ENCODE peak calls at places on chromosomes 11 and 22, in nine cellular contexts. L is A673, Q is fibroblast of lung, P is left lung, Y is stomach, T is cardiac muscle cell, W is fibroblast of mammary gland, O is vagina, F is AG04449. X is an unnamed sample.

GRCh38 chr11:79609511-79609910 is 168.7 kb upstream of the TENM4 start:
- DNase-seq in Y (no peak), W (no peak), T (no peak), Q (no peak), L (no peak), F (no peak), O (no peak), P (no peak), X (no peak)

GRCh38 chr11:61619827-61620226 is 39.0 kb upstream of the SYT7 start:
- DNase-seq in F (no peak), Q (no peak), W (no peak), Y (no peak), L (no peak), T (no peak), P (no peak), O (no peak), X (no peak)

GRCh38 chr11:117907276-117908110 is 21.7 kb downstream of the TMPRSS13 start:
- DNase-seq in Q (peak; percentile 97), L (peak; percentile 98), T (peak; percentile 83), W (peak; percentile 98), F (peak; percentile 26), O (no peak), Y (peak; percentile 68), P (peak; percentile 89), X (peak; percentile 69)

GRCh38 chr11:8356216-8356615 is 92.5 kb upstream of the LMO1 start:
- DNase-seq in F (no peak), O (no peak), Y (no peak), Q (no peak), P (no peak), W (no peak), L (no peak), T (no peak), X (no peak)

GRCh38 chr11:117466966-117467365 is 139.3 kb downstream of the CEP164 start:
- DNase-seq in W (no peak), O (no peak), Q (no peak), P (no peak), Y (no peak), F (no peak), T (no peak), L (no peak), X (no peak)

GRCh38 chr22:29382575-29383328 is 5.6 kb downstream of the AP1B1 start:
- DNase-seq in W (no peak), P (no peak), F (no peak), Q (no peak), O (no peak), L (no peak), T (no peak), Y (peak; percentile 63), X (no peak)

GRCh38 chr11:34512810-34513673 is 552 bp downstream of the ELF5 start:
- DNase-seq in Y (peak; percentile 73), Q (peak; percentile 52), O (no peak), F (no peak), P (peak; percentile 83), T (peak; percentile 56), W (peak; percentile 43), L (peak; percentile 89), X (peak; percentile 42)

GRCh38 chr11:80783561-80783960 is 1342.7 kb upstream of the TENM4 start:
- DNase-seq in L (peak; percentile 81), O (no peak), Q (no peak), F (no peak), T (no peak), P (no peak), W (no peak), Y (no peak), X (no peak)

GRCh38 chr22:49007013-49007653 is 820.5 kb downstream of the BRD1 start:
- DNase-seq in T (no peak), O (peak; percentile 81), P (no peak), F (no peak), Q (no peak), Y (peak; percentile 17), W (no peak), L (no peak), X (no peak)

GRCh38 chr11:125892071-125892470 is 4.6 kb downstream of the HYLS1 start:
- DNase-seq in P (no peak), W (peak; percentile 61), O (no peak), T (no peak), Y (no peak), L (no peak), Q (peak; percentile 26), F (no peak), X (no peak)

GRCh38 chr11:115126515-115127208 is 377.6 kb downstream of the CADM1 start:
- DNase-seq in L (no peak), Q (no peak), P (no peak), T (no peak), Y (no peak), F (no peak), W (no peak), O (no peak), X (no peak)

GRCh38 chr22:34972498-34972897 is 93.5 kb upstream of the ISX start:
- DNase-seq in P (no peak), Q (no peak), O (no peak), W (no peak), F (no peak), L (no peak), Y (no peak), T (no peak), X (no peak)

GRCh38 chr11:130037058-130037457 is 32.6 kb upstream of the APLP2 start:
- DNase-seq in Q (peak; percentile 51), T (no peak), O (no peak), W (peak; percentile 80), F (no peak), P (no peak), Y (no peak), L (no peak), X (peak; percentile 83)

GRCh38 chr11:36156486-36157150 is 132.6 kb downstream of the COMMD9 start:
- DNase-seq in W (peak; percentile 87), L (no peak), Y (no peak), O (no peak), Q (no peak), P (no peak), T (no peak), F (no peak), X (no peak)

GRCh38 chr11:59197990-59198389 is 14.7 kb downstream of the MPEG1 start:
- DNase-seq in O (no peak), L (peak; percentile 89), T (peak; percentile 13), Y (peak; percentile 83), P (peak; percentile 90), Q (peak; percentile 71), W (no peak), F (peak; percentile 53), X (peak; percentile 69)

GRCh38 chr11:26790738-26791137 is 68.9 kb upstream of the SLC5A12 start:
- DNase-seq in L (no peak), P (no peak), Q (no peak), F (no peak), W (no peak), Y (no peak), O (no peak), T (no peak), X (no peak)

GRCh38 chr11:15370774-15371173 is 256.1 kb downstream of the INSC start:
- DNase-seq in Q (no peak), L (peak; percentile 3), P (no peak), O (no peak), W (no peak), Y (no peak), T (no peak), F (no peak), X (no peak)

GRCh38 chr11:61061081-61061826 is 41.0 kb upstream of the CD5 start:
- DNase-seq in Q (peak; percentile 11), P (no peak), T (no peak), F (no peak), L (no peak), O (peak; percentile 58), W (peak; percentile 43), Y (no peak), X (peak; percentile 3)

DNA sequence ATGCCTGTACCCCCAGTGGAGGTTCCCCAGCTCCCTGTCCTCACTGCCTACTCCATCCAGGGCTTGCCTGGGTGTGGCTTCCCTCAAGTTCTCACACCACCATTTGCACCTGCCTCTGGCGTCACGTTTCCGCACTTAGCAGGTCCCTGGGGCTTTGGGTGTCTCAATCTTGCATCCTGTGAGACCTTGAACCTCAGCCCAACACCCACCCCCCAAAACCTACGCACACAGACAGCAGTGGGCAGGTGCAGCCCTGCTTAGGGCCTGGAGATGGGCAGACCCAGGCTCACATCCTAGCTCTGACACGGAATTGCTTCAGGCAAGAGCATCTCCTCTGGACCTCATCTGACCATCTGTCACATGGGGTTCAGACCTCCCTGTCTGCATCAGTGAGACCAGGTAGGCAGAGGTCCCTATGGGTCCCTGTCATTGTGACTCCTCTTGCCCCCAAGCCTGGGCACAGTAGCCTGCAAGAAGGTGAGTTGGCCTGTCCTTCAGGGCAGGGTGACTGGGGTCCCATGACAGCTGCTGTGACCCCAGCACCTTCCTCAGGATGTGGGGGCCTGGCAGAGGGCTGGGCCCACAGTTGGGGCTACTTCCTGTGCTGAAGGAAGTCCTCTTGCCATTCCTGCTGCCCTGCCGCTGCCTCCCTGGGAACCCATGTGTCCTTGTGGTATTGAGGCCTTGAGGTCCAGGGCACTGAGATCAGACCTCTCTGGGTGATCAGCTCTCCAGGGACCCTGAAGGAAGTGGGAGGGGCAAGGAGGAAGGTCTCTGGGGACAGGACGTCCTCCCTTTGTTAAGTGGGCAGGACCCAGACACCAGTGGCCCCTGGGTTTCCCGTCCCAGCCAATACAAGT is 2.0 kb downstream of the SIPA1 start:
- DNase-seq in P (peak; percentile 84), O (no peak), W (no peak), L (no peak), T (no peak), Q (no peak), F (no peak), Y (no peak), X (no peak)
- H3K4me3 ChIP-seq in P (no peak overlapping the region), O (peak overlapping the region; percentile 12), W (no peak overlapping the region), L (no peak overlapping the region), T (no peak overlapping the region), Q (no peak overlapping the region), F (no peak overlapping the region), Y (peak overlapping the region; percentile 16), X (no peak overlapping the region)

GRCh38 chr22:39171623-39172264 is 19.3 kb upstream of the CBX7 start:
- DNase-seq in Y (no peak), O (no peak), P (no peak), Q (no peak), F (no peak), L (no peak), W (no peak), T (no peak), X (no peak)
- H3K4me3 ChIP-seq in Y (no peak overlapping the region), O (no peak overlapping the region), P (no peak overlapping the region), Q (no peak overlapping the region), F (no peak overlapping the region), L (no peak overlapping the region), W (no peak overlapping the region), T (no peak overlapping the region), X (no peak overlapping the region)

DNA sequence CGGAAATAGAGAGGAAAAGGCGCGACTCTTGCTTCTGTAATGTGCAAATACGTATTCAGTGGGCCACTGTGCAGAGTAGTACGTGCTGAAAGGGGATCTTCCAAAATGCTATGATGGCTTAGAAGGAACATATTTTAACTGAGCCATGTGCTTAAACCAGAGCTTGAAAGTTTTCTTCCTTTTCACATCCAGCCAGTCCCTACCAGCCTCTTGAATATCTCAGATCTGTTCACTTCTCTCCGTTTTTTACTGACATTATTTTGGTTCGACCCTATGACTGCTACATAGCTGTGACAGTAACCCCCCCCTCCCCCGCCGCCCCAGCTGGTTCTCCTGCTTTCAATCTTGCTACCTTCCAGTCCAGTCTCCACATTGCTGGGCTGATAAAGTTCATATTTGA is 550 bp downstream of the DDIAS start:
- DNase-seq in L (no peak), Y (no peak), T (no peak), F (no peak), W (no peak), O (no peak), Q (no peak), P (no peak), X (no peak)
- H3K4me3 ChIP-seq in L (peak overlapping the region; percentile 65), Y (no peak overlapping the region), T (peak overlapping the region; percentile 50), F (peak overlapping the region; percentile 86), W (peak overlapping the region; percentile 87), O (peak overlapping the region; percentile 68), Q (peak overlapping the region; percentile 57), P (peak overlapping the region; percentile 61), X (peak overlapping the region; percentile 89)

GRCh38 chr22:45235851-45236342 is 4.8 kb downstream of the KIAA0930 start:
- DNase-seq in L (no peak), P (no peak), Q (no peak), Y (no peak), W (no peak), O (no peak), F (no peak), T (no peak), X (no peak)
- H3K4me3 ChIP-seq in L (no peak overlapping the region), P (no peak overlapping the region), Q (no peak overlapping the region), Y (no peak overlapping the region), W (no peak overlapping the region), O (no peak overlapping the region), F (no peak overlapping the region), T (no peak overlapping the region), X (no peak overlapping the region)

X was measured in AG10803.